ENCODE peak calls at places on chromosomes 1 and 21, in eight cellular contexts. One of them, this sample, is unnamed.

GRCh38 chr21:37753122-37753599 is 163.1 kb downstream of the KCNJ6 start:
- DNase-seq in activated CD4-positive, alpha-beta T cell treated with anti-CD3 and anti-CD28 coated beads, Interleukin-2, amount 50 U/mL, for 4 hours: no peak
- DNase-seq in fibroblast of the aortic adventitia: no peak
- DNase-seq in G401: peak
- DNase-seq in MM.1S: no peak
- DNase-seq in AG04450: no peak
- DNase-seq in AG08395: no peak
- DNase-seq in HAP-1: no peak
- DNase-seq in this sample: no peak

GRCh38 chr1:1115136-1115829 is 606 bp downstream of the C1orf159 start:
- DNase-seq in MM.1S: no peak
- DNase-seq in fibroblast of the aortic adventitia: no peak
- DNase-seq in G401: no peak
- DNase-seq in AG04450: no peak
- DNase-seq in HAP-1: no peak
- DNase-seq in activated CD4-positive, alpha-beta T cell treated with anti-CD3 and anti-CD28 coated beads, Interleukin-2, amount 50 U/mL, for 4 hours: no peak
- DNase-seq in AG08395: no peak
- DNase-seq in this sample: no peak

GRCh38 chr1:235938714-235939487 is 72.2 kb upstream of the LYST start:
- DNase-seq in activated CD4-positive, alpha-beta T cell treated with anti-CD3 and anti-CD28 coated beads, Interleukin-2, amount 50 U/mL, for 4 hours: no peak
- DNase-seq in HAP-1: no peak
- DNase-seq in fibroblast of the aortic adventitia: no peak
- DNase-seq in AG04450: no peak
- DNase-seq in G401: no peak
- DNase-seq in MM.1S: no peak
- DNase-seq in AG08395: no peak
- DNase-seq in this sample: no peak

GRCh38 chr1:23370744-23371710 is 1.4 kb upstream of the ZNF436 start:
- DNase-seq in AG08395: no peak
- DNase-seq in fibroblast of the aortic adventitia: no peak
- DNase-seq in MM.1S: no peak
- DNase-seq in activated CD4-positive, alpha-beta T cell treated with anti-CD3 and anti-CD28 coated beads, Interleukin-2, amount 50 U/mL, for 4 hours: no peak
- DNase-seq in G401: no peak
- DNase-seq in HAP-1: peak
- DNase-seq in AG04450: no peak
- DNase-seq in this sample: no peak

GRCh38 chr1:24383381-24383940 is 30.1 kb downstream of the STPG1 start:
- DNase-seq in activated CD4-positive, alpha-beta T cell treated with anti-CD3 and anti-CD28 coated beads, Interleukin-2, amount 50 U/mL, for 4 hours: no peak
- DNase-seq in AG08395: no peak
- DNase-seq in HAP-1: no peak
- DNase-seq in G401: no peak
- DNase-seq in fibroblast of the aortic adventitia: peak
- DNase-seq in AG04450: no peak
- DNase-seq in MM.1S: no peak
- DNase-seq in this sample: no peak

GRCh38 chr1:101995984-101996731 is 568 bp downstream of the OLFM3 start:
- DNase-seq in MM.1S: no peak
- DNase-seq in AG08395: no peak
- DNase-seq in activated CD4-positive, alpha-beta T cell treated with anti-CD3 and anti-CD28 coated beads, Interleukin-2, amount 50 U/mL, for 4 hours: no peak
- DNase-seq in HAP-1: peak
- DNase-seq in AG04450: no peak
- DNase-seq in G401: peak
- DNase-seq in fibroblast of the aortic adventitia: no peak
- DNase-seq in this sample: no peak

GRCh38 chr1:222813866-222814535 is 838 bp upstream of the DISP1 start:
- DNase-seq in AG04450: no peak
- DNase-seq in G401: no peak
- DNase-seq in HAP-1: no peak
- DNase-seq in AG08395: no peak
- DNase-seq in activated CD4-positive, alpha-beta T cell treated with anti-CD3 and anti-CD28 coated beads, Interleukin-2, amount 50 U/mL, for 4 hours: no peak
- DNase-seq in fibroblast of the aortic adventitia: peak
- DNase-seq in MM.1S: no peak
- DNase-seq in this sample: no peak

GRCh38 chr1:156936721-156937220 is 16.3 kb downstream of the LRRC71 start:
- DNase-seq in AG08395: no peak
- DNase-seq in HAP-1: no peak
- DNase-seq in AG04450: no peak
- DNase-seq in activated CD4-positive, alpha-beta T cell treated with anti-CD3 and anti-CD28 coated beads, Interleukin-2, amount 50 U/mL, for 4 hours: no peak
- DNase-seq in fibroblast of the aortic adventitia: no peak
- DNase-seq in G401: peak
- DNase-seq in MM.1S: no peak
- DNase-seq in this sample: no peak

GRCh38 chr1:223720987-223721591 is 8.8 kb downstream of the CAPN2 start:
- DNase-seq in MM.1S: no peak
- DNase-seq in AG08395: peak
- DNase-seq in activated CD4-positive, alpha-beta T cell treated with anti-CD3 and anti-CD28 coated beads, Interleukin-2, amount 50 U/mL, for 4 hours: no peak
- DNase-seq in AG04450: peak
- DNase-seq in HAP-1: no peak
- DNase-seq in fibroblast of the aortic adventitia: peak
- DNase-seq in G401: no peak
- DNase-seq in this sample: no peak

GRCh38 chr1:204478921-204479320 is 15.7 kb downstream of the PIK3C2B start:
- DNase-seq in AG04450: no peak
- DNase-seq in fibroblast of the aortic adventitia: no peak
- DNase-seq in activated CD4-positive, alpha-beta T cell treated with anti-CD3 and anti-CD28 coated beads, Interleukin-2, amount 50 U/mL, for 4 hours: no peak
- DNase-seq in MM.1S: no peak
- DNase-seq in HAP-1: no peak
- DNase-seq in AG08395: no peak
- DNase-seq in G401: no peak
- DNase-seq in this sample: no peak

GRCh38 chr1:6614953-6615785 is 1.6 kb downstream of the PHF13 start:
- DNase-seq in G401: no peak
- DNase-seq in HAP-1: no peak
- DNase-seq in AG08395: no peak
- DNase-seq in MM.1S: no peak
- DNase-seq in activated CD4-positive, alpha-beta T cell treated with anti-CD3 and anti-CD28 coated beads, Interleukin-2, amount 50 U/mL, for 4 hours: peak
- DNase-seq in fibroblast of the aortic adventitia: no peak
- DNase-seq in AG04450: no peak
- DNase-seq in this sample: peak

GRCh38 chr21:36705679-36706481 is 7.0 kb downstream of the SIM2 start:
- DNase-seq in G401: no peak
- DNase-seq in AG04450: no peak
- DNase-seq in activated CD4-positive, alpha-beta T cell treated with anti-CD3 and anti-CD28 coated beads, Interleukin-2, amount 50 U/mL, for 4 hours: no peak
- DNase-seq in HAP-1: no peak
- DNase-seq in fibroblast of the aortic adventitia: no peak
- DNase-seq in MM.1S: no peak
- DNase-seq in AG08395: no peak
- DNase-seq in this sample: no peak

GRCh38 chr1:43147625-43148319 is 24.3 kb downstream of the EBNA1BP2 start:
- DNase-seq in MM.1S: peak
- DNase-seq in fibroblast of the aortic adventitia: peak
- DNase-seq in AG08395: peak
- DNase-seq in G401: peak
- DNase-seq in HAP-1: peak
- DNase-seq in activated CD4-positive, alpha-beta T cell treated with anti-CD3 and anti-CD28 coated beads, Interleukin-2, amount 50 U/mL, for 4 hours: no peak
- DNase-seq in AG04450: no peak
- DNase-seq in this sample: peak

GRCh38 chr1:85894651-85895050 is 186.4 kb upstream of the ZNHIT6 start:
- DNase-seq in AG08395: peak
- DNase-seq in HAP-1: peak
- DNase-seq in fibroblast of the aortic adventitia: peak
- DNase-seq in activated CD4-positive, alpha-beta T cell treated with anti-CD3 and anti-CD28 coated beads, Interleukin-2, amount 50 U/mL, for 4 hours: no peak
- DNase-seq in G401: peak
- DNase-seq in AG04450: peak
- DNase-seq in MM.1S: peak
- DNase-seq in this sample: no peak

GRCh38 chr1:27382950-27383627 is at the start of gene CD164L2:
- DNase-seq in fibroblast of the aortic adventitia: no peak
- DNase-seq in HAP-1: no peak
- DNase-seq in G401: no peak
- DNase-seq in AG08395: no peak
- DNase-seq in MM.1S: no peak
- DNase-seq in activated CD4-positive, alpha-beta T cell treated with anti-CD3 and anti-CD28 coated beads, Interleukin-2, amount 50 U/mL, for 4 hours: peak
- DNase-seq in AG04450: no peak
- DNase-seq in this sample: peak

GRCh38 chr21:41778974-41779600 is 12.2 kb upstream of the RIPK4 start:
- DNase-seq in AG08395: no peak
- DNase-seq in fibroblast of the aortic adventitia: peak
- DNase-seq in activated CD4-positive, alpha-beta T cell treated with anti-CD3 and anti-CD28 coated beads, Interleukin-2, amount 50 U/mL, for 4 hours: no peak
- DNase-seq in HAP-1: no peak
- DNase-seq in G401: no peak
- DNase-seq in AG04450: no peak
- DNase-seq in MM.1S: no peak
- DNase-seq in this sample: no peak

GRCh38 chr1:184517130-184517529 is 130.3 kb downstream of the C1orf21 start:
- DNase-seq in AG08395: no peak
- DNase-seq in fibroblast of the aortic adventitia: no peak
- DNase-seq in MM.1S: no peak
- DNase-seq in G401: no peak
- DNase-seq in activated CD4-positive, alpha-beta T cell treated with anti-CD3 and anti-CD28 coated beads, Interleukin-2, amount 50 U/mL, for 4 hours: no peak
- DNase-seq in HAP-1: no peak
- DNase-seq in AG04450: no peak
- DNase-seq in this sample: no peak

GRCh38 chr21:35864039-35864438 is 196.3 kb downstream of the SETD4 start:
- DNase-seq in G401: no peak
- DNase-seq in AG08395: no peak
- DNase-seq in HAP-1: no peak
- DNase-seq in activated CD4-positive, alpha-beta T cell treated with anti-CD3 and anti-CD28 coated beads, Interleukin-2, amount 50 U/mL, for 4 hours: no peak
- DNase-seq in fibroblast of the aortic adventitia: no peak
- DNase-seq in AG04450: no peak
- DNase-seq in MM.1S: no peak
- DNase-seq in this sample: no peak

GRCh38 chr1:25815208-25816111 is 4.3 kb upstream of the MTFR1L start:
- DNase-seq in HAP-1: no peak
- DNase-seq in AG04450: no peak
- DNase-seq in activated CD4-positive, alpha-beta T cell treated with anti-CD3 and anti-CD28 coated beads, Interleukin-2, amount 50 U/mL, for 4 hours: no peak
- DNase-seq in fibroblast of the aortic adventitia: no peak
- DNase-seq in G401: no peak
- DNase-seq in MM.1S: no peak
- DNase-seq in AG08395: no peak
- DNase-seq in this sample: no peak

GRCh38 chr1:31822766-31823165 is 6.9 kb upstream of the SPOCD1 start:
- DNase-seq in activated CD4-positive, alpha-beta T cell treated with anti-CD3 and anti-CD28 coated beads, Interleukin-2, amount 50 U/mL, for 4 hours: no peak
- DNase-seq in G401: no peak
- DNase-seq in AG04450: no peak
- DNase-seq in MM.1S: no peak
- DNase-seq in AG08395: peak
- DNase-seq in HAP-1: no peak
- DNase-seq in fibroblast of the aortic adventitia: peak
- DNase-seq in this sample: no peak